ENCODE peak calls at places on chromosomes 2 and 18, in four cellular contexts. R is hepatocyte; S is heart right ventricle; N is CD4-positive, alpha-beta memory T cell. V is an unnamed sample.

GRCh38 chr2:50126845-50127244 is 905.1 kb downstream of the NRXN1 start:
- DNase-seq in N (no peak), S (no peak), R (peak; percentile 6), V (no peak)

GRCh38 chr18:53755914-53756606 is 468.4 kb downstream of the MBD2 start:
- DNase-seq in S (no peak), R (no peak), N (no peak), V (no peak)

GRCh38 chr2:25228848-25229674 is 60.7 kb upstream of the POMC start:
- DNase-seq in N (no peak), S (peak; percentile 74), R (peak; percentile 84), V (peak; percentile 87)

GRCh38 chr18:58269931-58270330 is 225.9 kb downstream of the NEDD4L start:
- DNase-seq in R (no peak), S (no peak), N (no peak), V (no peak)

GRCh38 chr2:64467463-64467843 is 13.5 kb downstream of the LGALSL start:
- DNase-seq in R (no peak), N (no peak), S (no peak), V (no peak)

GRCh38 chr18:25121442-25121841 is 230.5 kb downstream of the ZNF521 start:
- DNase-seq in N (no peak), R (no peak), S (no peak), V (no peak)

GRCh38 chr2:207643892-207644291 is 18.7 kb upstream of the METTL21A start:
- DNase-seq in R (no peak), N (no peak), S (no peak), V (no peak)

GRCh38 chr2:97758131-97758705 is 44.8 kb downstream of the ZAP70 start:
- DNase-seq in R (no peak), N (no peak), S (no peak), V (no peak)

DNA sequence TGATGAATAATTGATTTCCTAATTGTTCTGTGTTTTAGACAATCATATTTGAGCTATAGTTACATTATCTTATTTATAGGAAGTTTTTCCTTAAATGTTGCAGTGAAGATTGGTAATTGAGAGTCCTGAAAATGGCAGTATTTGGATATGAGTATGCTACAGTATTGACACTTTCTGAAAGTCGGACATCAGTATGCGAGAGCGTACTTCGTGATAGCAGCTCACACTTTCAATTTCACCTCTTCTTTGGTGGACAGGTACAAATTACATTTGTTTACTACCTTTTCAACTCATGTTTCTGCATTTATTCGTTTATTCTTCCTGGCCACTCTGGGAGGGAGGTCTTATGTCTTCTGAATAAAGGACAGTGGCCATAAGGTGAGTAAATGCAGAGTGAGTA is 38.7 kb downstream of the EML4 start:
- DNase-seq in R (no peak), N (no peak), S (no peak), V (no peak)
- H3K4me3 ChIP-seq in R (no peak overlapping the region), N (no peak overlapping the region), S (no peak overlapping the region), V (no peak overlapping the region)

DNA sequence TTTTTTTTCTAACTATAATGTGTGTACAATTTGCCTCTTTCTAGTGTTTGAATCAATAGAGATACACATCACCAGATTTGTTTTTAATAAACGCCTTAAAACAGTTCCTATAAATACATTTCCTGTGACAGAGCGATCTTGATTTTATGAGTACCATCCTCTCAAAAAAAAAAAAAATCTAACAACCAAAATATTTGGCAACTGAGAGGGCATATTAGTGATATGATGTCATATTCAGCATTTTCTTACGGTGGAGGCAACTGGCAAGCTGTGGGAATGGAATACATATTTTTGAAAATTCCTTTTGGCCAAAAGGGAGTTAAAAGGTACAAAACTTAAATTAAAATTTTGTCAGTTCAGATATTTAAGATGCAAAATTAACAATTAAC is 268.5 kb downstream of the TCF4 start:
- DNase-seq in R (no peak), N (no peak), S (no peak), V (no peak)
- H3K4me3 ChIP-seq in R (peak overlapping the region; percentile 46), N (no peak overlapping the region), S (peak overlapping the region; percentile 41), V (no peak overlapping the region)

GRCh38 chr2:172571245-172571644 is 15.4 kb downstream of the PDK1 start:
- DNase-seq in S (no peak), R (no peak), N (no peak), V (no peak)
- H3K4me3 ChIP-seq in S (no peak overlapping the region), R (no peak overlapping the region), N (no peak overlapping the region), V (no peak overlapping the region)

GRCh38 chr2:36355157-36355889 is at the start of gene CRIM1:
- DNase-seq in N (peak; percentile 50), R (peak; percentile 96), S (peak; percentile 90), V (peak; percentile 97)

GRCh38 chr2:36354816-36355156 is 792 bp upstream of the CRIM1 start:
- DNase-seq in N (no peak), S (no peak), R (no peak), V (no peak)

GRCh38 chr2:36356990-36357505 is 1.5 kb downstream of the CRIM1 start:
- DNase-seq in N (no peak), S (peak; percentile 19), R (peak; percentile 61), V (no peak)

GRCh38 chr2:36356199-36356989 is 816 bp downstream of the CRIM1 start:
- DNase-seq in S (peak; percentile 56), N (peak; percentile 46), R (peak; percentile 68), V (peak; percentile 62)

GRCh38 chr2:36355890-36356198 is 266 bp downstream of the CRIM1 start:
- DNase-seq in S (no peak), R (no peak), N (no peak), V (no peak)
- H3K4me3 ChIP-seq in S (peak overlapping the region; percentile 75), R (peak overlapping the region; percentile 95), N (peak overlapping the region; percentile 22), V (peak overlapping the region; percentile 84)